ENCODE peak calls at places on chromosome 19, in nine cellular contexts. R is neural crest cell; U is CD4-positive, alpha-beta T cell; W is nephron progenitor cell; Y is neural progenitor cell; G is uterus; V is body of pancreas; C is left ventricle myocardium inferior; F is left lung. Q is an unnamed sample.

GRCh38 chr19:54158812-54159351 is 639 bp downstream of the LENG1 start:
- DNase-seq in U (no peak), W (no peak), Y (peak), F (peak), R (no peak), V (no peak), G (no peak), C (no peak), Q (no peak)

GRCh38 chr19:30391052-30391451 is 18.9 kb downstream of the ZNF536 start:
- DNase-seq in W (no peak), F (no peak), G (no peak), R (no peak), V (no peak), Y (no peak), U (no peak), C (no peak), Q (no peak)

GRCh38 chr19:17943284-17944221 is 10.7 kb downstream of the CCDC124 start:
- DNase-seq in R (no peak), W (no peak), U (no peak), G (no peak), Y (no peak), F (no peak), C (peak), V (no peak), Q (no peak)

GRCh38 chr19:48480151-48480475 is 10.9 kb downstream of the CYTH2 start:
- DNase-seq in Y (no peak), V (peak), G (peak), W (no peak), C (peak), R (no peak), F (no peak), U (no peak), Q (peak)

GRCh38 chr19:56367829-56368711 is 25.3 kb downstream of the ZNF582 start:
- DNase-seq in G (peak), F (peak), U (peak), R (peak), Y (peak), C (peak), V (peak), W (peak), Q (peak)

GRCh38 chr19:50728084-50728737 is 5.0 kb downstream of the CLEC11A start:
- DNase-seq in G (peak), C (peak), V (peak), U (no peak), Y (peak), F (peak), R (peak), W (peak), Q (no peak)

GRCh38 chr19:13102666-13103584 is at the start of gene LYL1:
- DNase-seq in U (no peak), W (peak), Y (peak), C (peak), F (peak), G (peak), V (peak), R (no peak), Q (peak)

GRCh38 chr19:10769533-10770491 is 51.9 kb downstream of the DNM2 start:
- DNase-seq in G (peak), C (peak), F (no peak), V (peak), R (no peak), W (peak), U (no peak), Y (peak), Q (no peak)

GRCh38 chr19:20238025-20238623 is 71.1 kb downstream of the ZNF486 start:
- DNase-seq in G (peak), R (peak), Y (peak), W (peak), F (peak), V (peak), U (peak), C (peak), Q (peak)

GRCh38 chr19:40466219-40467006 is at the start of gene SPTBN4:
- DNase-seq in C (no peak), R (no peak), V (peak), Y (peak), U (no peak), G (peak), W (peak), F (peak), Q (peak)

GRCh38 chr19:5035105-5035761 is 66.3 kb downstream of the KDM4B start:
- DNase-seq in C (no peak), Y (no peak), G (no peak), W (no peak), U (no peak), V (peak), F (no peak), R (no peak), Q (no peak)

GRCh38 chr19:32421589-32422361 is 16.2 kb downstream of the DPY19L3 start:
- DNase-seq in F (no peak), G (no peak), U (no peak), C (no peak), R (no peak), V (no peak), W (no peak), Y (no peak), Q (no peak)

GRCh38 chr19:14073925-14074838 is 1.6 kb downstream of the MISP3 start:
- DNase-seq in R (no peak), W (peak), V (peak), F (no peak), U (no peak), Y (no peak), G (no peak), C (no peak), Q (peak)

GRCh38 chr19:27846944-27847343 is 1366.0 kb downstream of the UQCRFS1 start:
- DNase-seq in V (no peak), Y (no peak), W (no peak), C (no peak), G (no peak), U (no peak), F (no peak), R (no peak), Q (no peak)

GRCh38 chr19:27905074-27905473 is 1307.9 kb downstream of the UQCRFS1 start:
- DNase-seq in V (no peak), U (no peak), W (no peak), R (no peak), G (no peak), F (no peak), Y (no peak), C (no peak), Q (no peak)

GRCh38 chr19:39919976-39920375 is 14.5 kb downstream of the FCGBP start:
- DNase-seq in G (no peak), R (no peak), F (no peak), Y (no peak), V (no peak), U (no peak), W (no peak), C (no peak), Q (peak)

GRCh38 chr19:30074096-30074495 is 132.1 kb downstream of the URI1 start:
- DNase-seq in V (peak), R (no peak), Y (no peak), W (no peak), U (no peak), C (no peak), F (no peak), G (no peak), Q (peak)

GRCh38 chr19:14563989-14564650 is 7.7 kb downstream of the NDUFB7 start:
- DNase-seq in C (no peak), G (no peak), W (peak), F (peak), V (peak), R (no peak), Y (peak), U (peak), Q (no peak)

GRCh38 chr19:1018932-1019615 is 1.8 kb downstream of the TMEM259 start:
- DNase-seq in R (no peak), F (peak), Y (no peak), G (no peak), V (peak), U (no peak), W (no peak), C (peak), Q (peak)

GRCh38 chr19:1019980-1020867 is 699 bp downstream of the TMEM259 start:
- DNase-seq in Y (peak), C (no peak), V (no peak), R (no peak), U (no peak), G (peak), F (peak), W (peak), Q (peak)

GRCh38 chr19:1019616-1019961 is 1.3 kb downstream of the TMEM259 start:
- DNase-seq in V (no peak), G (no peak), R (no peak), F (peak), U (no peak), W (no peak), Y (no peak), C (no peak), Q (peak)

GRCh38 chr19:1018393-1018792 is 2.5 kb downstream of the TMEM259 start:
- DNase-seq in R (no peak), F (no peak), C (no peak), Y (no peak), G (no peak), U (no peak), V (no peak), W (no peak), Q (no peak)

DNA sequence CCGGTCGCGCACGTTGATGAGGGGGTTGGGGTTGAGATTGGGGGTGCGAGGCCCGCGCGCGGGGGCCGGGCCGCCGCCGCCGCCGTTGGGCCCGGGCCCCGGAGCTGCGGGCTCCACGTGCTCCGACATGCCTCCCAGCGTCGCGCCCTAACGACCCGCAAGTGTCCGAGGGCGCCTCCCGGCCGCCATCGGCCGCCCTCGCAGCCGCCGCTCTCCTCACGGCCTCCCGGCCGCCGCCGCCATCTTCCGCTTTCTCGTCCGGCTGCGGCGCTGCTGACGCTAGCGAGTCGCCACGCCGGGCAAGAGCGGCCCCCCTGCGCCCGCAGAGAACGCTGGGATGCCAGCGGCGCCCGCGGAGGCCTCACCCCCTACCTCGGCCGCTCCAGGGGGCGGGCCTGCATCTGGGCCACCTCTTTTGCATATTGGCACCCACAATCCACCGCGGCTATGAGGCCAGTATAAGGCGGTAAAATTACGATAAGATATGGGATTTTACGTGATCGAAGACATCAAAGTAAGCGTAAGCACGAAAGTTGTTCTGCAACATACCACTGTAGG is at the start of gene TMEM259:
- DNase-seq in W (peak), U (peak), V (peak), G (peak), Y (peak), F (peak), R (peak), C (peak), Q (peak)
- TF ChIP-seq CTCF in W (no peak), U (no peak), V (no peak), G (no peak), Y (peak), F (no peak), R (no peak), C (no peak), Q (peak)

GRCh38 chr19:3919793-3920192 is 13.1 kb upstream of the NMRK2 start:
- DNase-seq in V (no peak), Y (no peak), U (no peak), F (no peak), W (no peak), G (no peak), R (no peak), C (no peak), Q (no peak)

GRCh38 chr19:3923912-3924311 is 9.0 kb upstream of the NMRK2 start:
- DNase-seq in Y (no peak), V (no peak), W (no peak), R (no peak), G (no peak), C (no peak), U (no peak), F (no peak), Q (no peak)

DNA sequence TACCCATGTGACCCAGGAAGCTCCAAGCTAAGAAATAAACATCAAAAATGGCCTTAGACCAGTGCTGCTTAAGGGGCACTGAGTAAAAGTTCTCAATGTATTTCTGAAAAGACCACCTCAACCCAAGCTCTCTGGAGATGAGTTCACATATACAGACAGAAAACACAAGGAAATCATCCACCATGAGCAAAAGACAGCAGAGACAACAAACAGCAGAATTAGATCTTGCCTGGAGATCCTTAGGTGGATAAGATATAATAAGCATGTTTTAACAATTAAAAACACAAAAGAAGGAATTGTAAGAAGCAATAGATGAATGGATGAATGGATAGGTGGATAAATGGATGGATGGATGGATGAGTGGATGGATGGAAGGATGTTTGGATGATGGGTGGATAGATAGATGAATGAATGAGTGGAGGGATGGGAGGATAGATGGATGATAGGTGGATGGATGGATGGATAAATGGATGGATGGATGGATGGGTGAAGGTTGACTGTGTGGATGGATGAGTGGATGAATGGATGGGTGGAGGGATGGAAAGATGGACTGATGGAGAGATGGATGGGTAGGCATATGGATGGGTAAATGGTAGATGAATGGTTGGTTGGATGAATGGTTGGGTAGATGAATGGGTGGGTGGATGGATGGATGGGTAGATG is 9.6 kb upstream of the NMRK2 start:
- DNase-seq in R (no peak), W (no peak), U (no peak), C (no peak), V (no peak), G (no peak), Y (no peak), F (no peak), Q (no peak)
- TF ChIP-seq CTCF in R (no peak), W (no peak), U (no peak), C (no peak), V (no peak), G (no peak), Y (no peak), F (no peak), Q (no peak)

GRCh38 chr19:44750713-44751112 is 2.2 kb downstream of the BCL3 start:
- DNase-seq in U (no peak), C (no peak), V (no peak), Y (no peak), G (no peak), F (no peak), W (no peak), R (no peak), Q (no peak)
- TF ChIP-seq CTCF in U (no peak), C (no peak), V (no peak), Y (no peak), G (no peak), F (no peak), W (no peak), R (no peak), Q (no peak)

DNA sequence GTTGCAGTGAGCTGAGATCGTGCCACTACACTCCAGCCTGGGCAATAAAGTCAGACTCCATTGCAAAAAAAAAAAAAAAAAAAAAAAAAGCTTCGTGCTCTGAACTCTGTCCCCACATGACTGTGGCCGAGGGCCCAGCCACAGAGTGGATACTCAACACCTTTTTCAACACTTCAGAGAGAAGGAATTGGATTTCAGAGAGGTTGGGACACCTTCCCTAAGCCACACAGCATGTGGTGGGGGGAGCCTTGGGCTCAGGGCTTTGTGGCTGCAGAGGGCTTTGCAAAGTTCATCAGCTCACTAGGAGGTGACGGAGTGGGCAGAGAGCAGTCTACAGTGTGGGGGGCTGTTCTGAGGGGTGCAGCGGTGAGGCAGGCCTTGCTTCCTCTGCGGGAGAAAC is 9.5 kb downstream of the LSM7 start:
- DNase-seq in V (no peak), W (no peak), F (no peak), C (no peak), U (no peak), R (no peak), Y (no peak), G (no peak), Q (no peak)
- TF ChIP-seq CTCF in V (no peak), W (no peak), F (no peak), C (no peak), U (no peak), R (no peak), Y (no peak), G (no peak), Q (no peak)

DNA sequence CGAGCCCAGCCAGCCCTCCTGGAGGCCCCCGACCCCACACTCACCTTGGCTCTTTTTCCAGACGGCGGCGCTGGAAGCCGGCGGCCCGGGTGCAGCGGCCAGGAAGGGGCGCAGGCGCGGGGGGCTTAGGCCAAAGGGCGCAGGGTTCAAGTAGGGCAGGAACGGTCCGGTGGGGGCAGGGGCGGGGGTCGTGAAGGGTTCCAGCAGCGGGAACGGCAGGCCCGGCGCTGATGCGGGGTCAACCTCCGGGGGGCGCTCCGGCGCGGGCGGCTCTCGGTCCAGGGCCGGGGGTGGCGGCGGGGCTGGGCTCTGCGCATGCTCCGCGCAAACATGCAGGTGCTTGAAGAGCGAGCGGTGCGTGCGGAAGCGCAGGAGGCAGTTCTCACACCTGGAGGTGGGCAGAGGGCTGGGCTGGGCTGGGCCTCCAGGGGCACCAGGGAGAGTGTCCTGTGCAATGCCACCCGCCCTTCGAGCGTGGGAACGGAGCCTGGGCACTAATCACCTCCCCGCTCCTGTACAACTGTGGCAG is 2.3 kb downstream of the ZNF414 start:
- DNase-seq in U (no peak), W (no peak), G (no peak), R (no peak), F (no peak), C (no peak), V (no peak), Y (no peak), Q (peak)
- TF ChIP-seq CTCF in U (no peak), W (no peak), G (no peak), R (no peak), F (no peak), C (no peak), V (no peak), Y (peak), Q (no peak)

DNA sequence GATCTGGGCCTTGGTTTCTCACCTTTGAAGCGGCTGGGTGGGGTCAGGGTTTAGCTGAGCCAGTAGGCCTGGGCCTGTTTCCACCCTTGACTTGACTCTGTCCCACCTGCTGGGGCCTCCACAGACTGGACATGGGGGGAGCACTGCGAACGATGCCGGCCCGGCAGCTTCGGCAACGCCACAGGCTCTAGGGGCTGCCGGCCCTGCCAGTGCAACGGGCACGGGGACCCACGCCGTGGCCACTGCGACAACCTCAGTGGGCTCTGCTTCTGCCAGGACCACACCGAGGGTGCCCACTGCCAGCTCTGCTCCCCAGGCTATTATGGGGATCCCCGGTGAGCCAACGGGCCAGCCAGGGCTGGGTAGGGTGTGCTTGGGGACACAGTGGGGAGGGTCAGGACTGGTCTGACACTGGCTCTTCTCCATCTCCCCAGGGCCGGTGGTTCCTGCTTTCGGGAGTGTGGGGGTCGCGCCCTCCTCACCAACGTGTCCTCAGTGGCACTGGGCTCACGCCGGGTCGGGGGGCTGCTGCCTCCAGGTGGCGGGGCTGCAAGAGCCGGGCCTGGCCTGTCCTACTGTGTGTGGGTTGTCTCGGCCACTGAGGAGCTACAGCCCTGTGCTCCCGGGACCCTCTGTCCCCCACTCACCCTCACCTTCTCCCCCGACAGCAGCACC is 28.0 kb downstream of the MEGF8 start:
- DNase-seq in U (no peak), V (no peak), C (no peak), W (no peak), F (no peak), R (no peak), G (no peak), Y (no peak), Q (no peak)
- TF ChIP-seq CTCF in U (no peak), V (no peak), C (no peak), W (no peak), F (no peak), R (no peak), G (no peak), Y (no peak), Q (no peak)

Q was measured in spleen.